ENCODE peak calls at places on chromosomes 4 and X, in four cellular contexts. One of them, this sample, is unnamed. For H3K4me1, the result is how much of the 10 kb centered on the place peaks cover.

GRCh38 chrX:22037911-22038537 is 5.9 kb downstream of the PHEX start:
- DNase-seq in tibial artery: no peak
- DNase-seq in esophagus squamous epithelium: no peak
- DNase-seq in CD8-positive, alpha-beta memory T cell: no peak
- DNase-seq in this sample: no peak

GRCh38 chrX:68995780-68996551 is 167.1 kb downstream of the EFNB1 start:
- DNase-seq in tibial artery: no peak
- DNase-seq in esophagus squamous epithelium: no peak
- DNase-seq in CD8-positive, alpha-beta memory T cell: no peak
- DNase-seq in this sample: no peak

GRCh38 chr4:45580306-45580705 is 543.5 kb downstream of the GABRG1 start:
- DNase-seq in tibial artery: no peak
- DNase-seq in esophagus squamous epithelium: no peak
- DNase-seq in CD8-positive, alpha-beta memory T cell: no peak
- DNase-seq in this sample: no peak

GRCh38 chrX:69173906-69174305 is 8.7 kb upstream of the PJA1 start:
- DNase-seq in tibial artery: no peak
- DNase-seq in esophagus squamous epithelium: no peak
- DNase-seq in CD8-positive, alpha-beta memory T cell: no peak
- DNase-seq in this sample: no peak

GRCh38 chrX:68114573-68115199 is 318.6 kb downstream of the OPHN1 start:
- DNase-seq in tibial artery: no peak
- DNase-seq in esophagus squamous epithelium: no peak
- DNase-seq in CD8-positive, alpha-beta memory T cell: no peak
- DNase-seq in this sample: no peak

GRCh38 chrX:94365736-94366135 is 691.7 kb downstream of the FAM133A start:
- DNase-seq in tibial artery: no peak
- DNase-seq in esophagus squamous epithelium: no peak
- DNase-seq in CD8-positive, alpha-beta memory T cell: no peak
- DNase-seq in this sample: no peak

GRCh38 chrX:134821370-134821769 is 163.1 kb upstream of the PLAC1 start:
- DNase-seq in tibial artery: no peak
- DNase-seq in esophagus squamous epithelium: no peak
- DNase-seq in CD8-positive, alpha-beta memory T cell: no peak
- DNase-seq in this sample: no peak

GRCh38 chrX:7110821-7111276 is 36.7 kb upstream of the STS start:
- DNase-seq in tibial artery: no peak
- DNase-seq in esophagus squamous epithelium: no peak
- DNase-seq in CD8-positive, alpha-beta memory T cell: no peak
- DNase-seq in this sample: peak

GRCh38 chr4:104447346-104447745 is 47.3 kb downstream of the CXXC4 start:
- DNase-seq in tibial artery: no peak
- DNase-seq in esophagus squamous epithelium: no peak
- DNase-seq in CD8-positive, alpha-beta memory T cell: no peak
- DNase-seq in this sample: no peak

GRCh38 chrX:129980540-129981206 is 1.8 kb upstream of the BCORL1 start:
- DNase-seq in tibial artery: peak
- DNase-seq in esophagus squamous epithelium: no peak
- DNase-seq in CD8-positive, alpha-beta memory T cell: peak
- DNase-seq in this sample: no peak

GRCh38 chr4:151012836-151013235 is 2.2 kb downstream of the LRBA start:
- DNase-seq in tibial artery: no peak
- DNase-seq in esophagus squamous epithelium: no peak
- DNase-seq in CD8-positive, alpha-beta memory T cell: no peak
- DNase-seq in this sample: no peak

GRCh38 chr4:174629265-174629664 is 107.0 kb upstream of the HPGD start:
- DNase-seq in tibial artery: no peak
- DNase-seq in esophagus squamous epithelium: no peak
- DNase-seq in CD8-positive, alpha-beta memory T cell: no peak
- DNase-seq in this sample: no peak

GRCh38 chrX:107758231-107758766 is 17.3 kb downstream of the TSC22D3 start:
- DNase-seq in tibial artery: no peak
- DNase-seq in esophagus squamous epithelium: no peak
- DNase-seq in CD8-positive, alpha-beta memory T cell: no peak
- DNase-seq in this sample: no peak

GRCh38 chrX:125293792-125294780 is 25.6 kb upstream of the TEX13C start:
- DNase-seq in tibial artery: no peak
- DNase-seq in esophagus squamous epithelium: no peak
- DNase-seq in CD8-positive, alpha-beta memory T cell: no peak
- DNase-seq in this sample: no peak

GRCh38 chrX:41561045-41561444 is 113.9 kb downstream of the NYX start:
- DNase-seq in tibial artery: no peak
- DNase-seq in esophagus squamous epithelium: no peak
- DNase-seq in CD8-positive, alpha-beta memory T cell: peak
- DNase-seq in this sample: peak

GRCh38 chr4:52873191-52873590 is 11.1 kb downstream of the RASL11B start:
- DNase-seq in tibial artery: no peak
- DNase-seq in esophagus squamous epithelium: no peak
- DNase-seq in CD8-positive, alpha-beta memory T cell: no peak
- DNase-seq in this sample: no peak

GRCh38 chrX:108090474-108091265 is 672 bp downstream of the PSMD10 start:
- DNase-seq in tibial artery: no peak
- DNase-seq in esophagus squamous epithelium: no peak
- DNase-seq in CD8-positive, alpha-beta memory T cell: no peak
- DNase-seq in this sample: no peak

GRCh38 chrX:154457491-154458115 is 478 bp upstream of the PLXNA3 start:
- DNase-seq in tibial artery: no peak
- DNase-seq in esophagus squamous epithelium: no peak
- DNase-seq in CD8-positive, alpha-beta memory T cell: peak
- DNase-seq in this sample: peak

GRCh38 chrX:41127476-41128192 is 42.4 kb downstream of the USP9X start:
- DNase-seq in tibial artery: no peak
- DNase-seq in esophagus squamous epithelium: no peak
- DNase-seq in CD8-positive, alpha-beta memory T cell: no peak
- DNase-seq in this sample: no peak

GRCh38 chrX:106397788-106398538 is 213.8 kb upstream of the RADX start:
- DNase-seq in tibial artery: no peak
- DNase-seq in esophagus squamous epithelium: no peak
- DNase-seq in CD8-positive, alpha-beta memory T cell: no peak
- DNase-seq in this sample: no peak

GRCh38 chrX:9211269-9211668 is 177.3 kb upstream of the FAM9B start:
- DNase-seq in tibial artery: no peak
- DNase-seq in esophagus squamous epithelium: no peak
- DNase-seq in CD8-positive, alpha-beta memory T cell: no peak
- DNase-seq in this sample: no peak

GRCh38 chrX:130691576-130691975 is 211.4 kb downstream of the ENOX2 start:
- DNase-seq in tibial artery: no peak
- DNase-seq in esophagus squamous epithelium: no peak
- DNase-seq in CD8-positive, alpha-beta memory T cell: no peak
- DNase-seq in this sample: no peak

GRCh38 chrX:40735318-40736169 is at the start of gene MED14:
- DNase-seq in tibial artery: peak
- DNase-seq in esophagus squamous epithelium: peak
- DNase-seq in CD8-positive, alpha-beta memory T cell: peak
- DNase-seq in this sample: peak

GRCh38 chr4:185479507-185479971 is 8.0 kb upstream of the CCDC110 start:
- DNase-seq in tibial artery: no peak
- DNase-seq in esophagus squamous epithelium: no peak
- DNase-seq in CD8-positive, alpha-beta memory T cell: no peak
- DNase-seq in this sample: no peak
- H3K4me3 ChIP-seq in tibial artery: no peak
- H3K4me3 ChIP-seq in esophagus squamous epithelium: no peak
- H3K4me3 ChIP-seq in CD8-positive, alpha-beta memory T cell: no peak
- H3K4me3 ChIP-seq in this sample: no peak

GRCh38 chr4:1208266-1208961 is 36.0 kb upstream of the SPON2 start:
- DNase-seq in tibial artery: peak
- DNase-seq in esophagus squamous epithelium: no peak
- DNase-seq in CD8-positive, alpha-beta memory T cell: no peak
- DNase-seq in this sample: no peak
- H3K4me1 ChIP-seq in tibial artery: under half
- H3K4me1 ChIP-seq in esophagus squamous epithelium: half or more
- H3K4me1 ChIP-seq in CD8-positive, alpha-beta memory T cell: under half
- H3K4me1 ChIP-seq in this sample: under half

DNA sequence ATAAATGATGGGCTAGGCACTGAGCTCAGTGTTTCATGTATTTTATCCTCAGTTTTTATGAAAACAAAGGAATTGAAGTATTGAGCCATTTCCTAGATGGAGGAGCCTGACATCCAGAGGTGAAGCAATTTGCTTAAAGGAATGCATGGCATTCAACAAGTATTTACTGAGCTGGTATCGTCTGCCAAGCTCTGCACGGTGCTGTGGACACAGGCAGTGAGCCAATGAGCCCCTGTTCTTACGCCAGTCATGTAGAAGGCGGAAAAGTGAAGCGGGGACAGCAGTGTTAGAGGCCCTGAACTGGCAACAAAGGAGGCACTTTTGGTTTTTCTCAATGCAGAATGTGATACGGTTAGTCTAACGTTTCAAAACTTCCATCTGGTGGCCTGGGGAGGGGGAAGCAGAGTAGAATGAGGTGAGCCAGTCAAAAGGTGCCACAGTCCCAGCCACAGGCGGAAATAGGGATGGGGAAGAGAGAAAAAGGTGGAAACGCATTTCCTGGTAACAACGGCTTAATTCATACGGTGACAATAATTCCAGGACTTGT is 134.1 kb downstream of the AFAP1 start:
- DNase-seq in tibial artery: peak
- DNase-seq in esophagus squamous epithelium: no peak
- DNase-seq in CD8-positive, alpha-beta memory T cell: no peak
- DNase-seq in this sample: no peak
- H3K27ac ChIP-seq in tibial artery: peak
- H3K27ac ChIP-seq in esophagus squamous epithelium: peak
- H3K27ac ChIP-seq in CD8-positive, alpha-beta memory T cell: no peak
- H3K27ac ChIP-seq in this sample: no peak

DNA sequence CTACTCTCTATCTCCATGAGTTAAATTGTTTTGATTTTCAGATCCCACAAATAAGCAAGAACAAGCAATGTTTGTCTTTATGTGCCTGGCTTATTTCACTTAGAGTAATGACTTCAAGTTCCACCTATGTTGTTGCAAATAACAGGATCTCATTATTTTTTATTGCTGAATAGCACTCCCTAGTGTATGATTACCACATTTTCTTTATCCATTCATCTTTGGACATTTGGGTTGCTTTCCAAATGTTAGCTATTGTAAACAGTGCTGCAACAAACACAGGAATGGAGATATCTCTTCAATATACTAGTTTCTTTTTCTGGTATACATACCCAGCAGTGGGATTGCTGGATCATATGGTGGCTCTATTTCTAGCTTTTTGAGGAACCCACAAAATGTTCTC is 136.0 kb downstream of the SLITRK2 start:
- DNase-seq in tibial artery: no peak
- DNase-seq in esophagus squamous epithelium: no peak
- DNase-seq in CD8-positive, alpha-beta memory T cell: no peak
- DNase-seq in this sample: no peak
- H3K4me3 ChIP-seq in tibial artery: no peak
- H3K4me3 ChIP-seq in esophagus squamous epithelium: no peak
- H3K4me3 ChIP-seq in CD8-positive, alpha-beta memory T cell: no peak
- H3K4me3 ChIP-seq in this sample: no peak

DNA sequence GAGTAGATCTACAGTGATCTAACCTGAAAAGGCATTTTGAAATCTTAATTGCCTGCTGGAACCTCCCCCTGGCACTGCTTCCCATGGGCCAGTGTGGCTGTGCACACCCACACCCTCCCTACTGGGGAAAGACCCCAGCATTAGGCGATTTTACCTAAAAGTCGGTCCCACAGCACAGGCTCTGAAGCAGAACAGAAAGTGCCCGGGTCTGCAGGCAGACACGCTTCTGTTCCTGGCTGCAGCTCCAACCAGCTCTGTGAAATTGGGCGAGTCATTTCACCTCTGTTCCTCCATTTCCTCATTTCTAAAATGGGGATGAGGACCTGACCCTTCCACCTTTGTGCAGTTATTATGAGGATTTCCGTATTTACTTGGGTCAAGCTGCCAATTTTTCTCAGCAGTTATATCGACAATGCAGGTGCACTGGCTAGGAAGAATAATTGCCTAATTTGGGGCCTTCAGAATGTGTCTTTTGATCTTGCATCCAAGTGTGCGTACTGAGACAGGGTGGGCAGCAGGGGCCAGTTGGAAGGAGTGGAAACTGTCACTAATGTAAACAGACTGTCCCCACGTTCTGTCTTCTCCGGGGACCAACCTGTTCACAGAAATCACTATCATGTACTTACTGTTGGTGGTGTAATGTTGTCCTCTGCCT is 7.1 kb downstream of the KLF3 start:
- DNase-seq in tibial artery: no peak
- DNase-seq in esophagus squamous epithelium: no peak
- DNase-seq in CD8-positive, alpha-beta memory T cell: no peak
- DNase-seq in this sample: no peak
- H3K4me1 ChIP-seq in tibial artery: under half
- H3K4me1 ChIP-seq in esophagus squamous epithelium: half or more
- H3K4me1 ChIP-seq in CD8-positive, alpha-beta memory T cell: half or more
- H3K4me1 ChIP-seq in this sample: half or more

GRCh38 chr4:24007740-24008348 is 118.0 kb upstream of the PPARGC1A start:
- DNase-seq in tibial artery: no peak
- DNase-seq in esophagus squamous epithelium: no peak
- DNase-seq in CD8-positive, alpha-beta memory T cell: no peak
- DNase-seq in this sample: no peak
- H3K27ac ChIP-seq in tibial artery: no peak
- H3K27ac ChIP-seq in esophagus squamous epithelium: no peak
- H3K27ac ChIP-seq in CD8-positive, alpha-beta memory T cell: no peak
- H3K27ac ChIP-seq in this sample: no peak

GRCh38 chr4:176793060-176793605 is 411 bp upstream of the VEGFC start:
- DNase-seq in tibial artery: no peak
- DNase-seq in esophagus squamous epithelium: no peak
- DNase-seq in CD8-positive, alpha-beta memory T cell: no peak
- DNase-seq in this sample: no peak
- H3K4me3 ChIP-seq in tibial artery: peak
- H3K4me3 ChIP-seq in esophagus squamous epithelium: peak
- H3K4me3 ChIP-seq in CD8-positive, alpha-beta memory T cell: no peak
- H3K4me3 ChIP-seq in this sample: no peak

GRCh38 chr4:10090467-10091250 is 25.9 kb downstream of the WDR1 start:
- DNase-seq in tibial artery: no peak
- DNase-seq in esophagus squamous epithelium: no peak
- DNase-seq in CD8-positive, alpha-beta memory T cell: no peak
- DNase-seq in this sample: no peak
- H3K4me1 ChIP-seq in tibial artery: under half
- H3K4me1 ChIP-seq in esophagus squamous epithelium: under half
- H3K4me1 ChIP-seq in CD8-positive, alpha-beta memory T cell: under half
- H3K4me1 ChIP-seq in this sample: half or more

DNA sequence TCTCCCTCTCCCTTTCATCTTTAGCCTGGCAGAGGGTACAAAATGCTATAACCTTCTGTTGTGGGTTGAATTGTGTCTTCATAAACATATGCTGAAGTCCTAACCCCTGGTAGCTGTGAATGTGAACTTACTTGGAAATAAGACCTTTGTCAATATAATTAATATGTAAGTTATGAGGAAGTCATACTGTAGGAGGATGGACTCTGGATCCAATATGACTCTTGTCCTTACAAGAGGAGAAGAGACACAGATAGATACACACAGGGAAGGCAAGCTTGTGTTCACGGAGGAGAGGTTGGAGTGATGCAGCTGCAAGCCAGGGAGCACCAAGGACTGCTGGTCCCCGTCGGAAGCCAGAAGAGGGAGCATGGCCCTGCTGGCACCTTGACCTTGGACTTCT is 94.7 kb downstream of the SLC2A9 start:
- DNase-seq in tibial artery: no peak
- DNase-seq in esophagus squamous epithelium: no peak
- DNase-seq in CD8-positive, alpha-beta memory T cell: no peak
- DNase-seq in this sample: no peak
- H3K27ac ChIP-seq in tibial artery: no peak
- H3K27ac ChIP-seq in esophagus squamous epithelium: no peak
- H3K27ac ChIP-seq in CD8-positive, alpha-beta memory T cell: no peak
- H3K27ac ChIP-seq in this sample: no peak